ENCODE peak calls at places on chromosomes 16 and 17, in nine cellular contexts. J is fibroblast of lung; A is naive thymus-derived CD4-positive, alpha-beta T cell; C is uterus; S is psoas muscle; B is heart left ventricle; E is Panc1; L is thyroid gland; Z is neural progenitor cell. D is an unnamed sample.

GRCh38 chr17:80252871-80253270 is 7.8 kb upstream of the RNF213 start:
- DNase-seq in S (peak; percentile 54), E (no peak), Z (peak; percentile 70), A (peak; percentile 87), B (peak; percentile 48), C (no peak), J (peak; percentile 19), L (peak; percentile 72), D (peak; percentile 83)

GRCh38 chr17:48915459-48916282 is 7.5 kb downstream of the UBE2Z start:
- DNase-seq in B (no peak), C (no peak), E (no peak), S (peak; percentile 18), A (no peak), L (peak; percentile 17), Z (no peak), J (peak; percentile 84), D (peak; percentile 31)

GRCh38 chr17:43766413-43767052 is 7.9 kb upstream of the SOST start:
- DNase-seq in S (peak; percentile 64), C (peak; percentile 50), B (peak; percentile 66), L (peak; percentile 66), Z (peak; percentile 83), J (peak; percentile 28), E (no peak), A (peak; percentile 33), D (peak; percentile 71)

GRCh38 chr16:86637744-86638143 is 59.4 kb downstream of the FOXL1 start:
- DNase-seq in L (no peak), B (no peak), C (no peak), A (no peak), Z (no peak), S (no peak), J (no peak), E (no peak), D (no peak)

GRCh38 chr17:60743812-60744211 is 66.2 kb downstream of the BCAS3 start:
- DNase-seq in E (no peak), J (peak; percentile 86), Z (no peak), C (no peak), L (no peak), B (no peak), S (no peak), A (no peak), D (no peak)

GRCh38 chr16:1512174-1512573 is 19.0 kb downstream of the TELO2 start:
- DNase-seq in A (no peak), L (no peak), J (no peak), S (no peak), E (no peak), C (no peak), Z (no peak), B (no peak), D (no peak)

GRCh38 chr17:18344021-18344420 is 19.3 kb downstream of the SHMT1 start:
- DNase-seq in S (no peak), J (no peak), B (no peak), Z (no peak), L (no peak), C (no peak), A (no peak), E (no peak), D (no peak)

GRCh38 chr17:81222906-81223757 is at the start of gene CEP131:
- DNase-seq in B (peak; percentile 100), L (peak; percentile 99), A (peak; percentile 97), E (peak; percentile 77), Z (peak; percentile 99), C (peak; percentile 99), J (peak; percentile 97), S (peak; percentile 99), D (peak; percentile 99)

GRCh38 chr16:11768850-11769249 is 26.2 kb upstream of the TXNDC11 start:
- DNase-seq in J (no peak), A (no peak), E (no peak), S (no peak), B (no peak), Z (no peak), L (no peak), C (no peak), D (no peak)

GRCh38 chr16:86492267-86492960 is 17.9 kb upstream of the FOXF1 start:
- DNase-seq in Z (no peak), B (no peak), E (no peak), L (no peak), S (no peak), C (no peak), J (no peak), A (no peak), D (no peak)

GRCh38 chr16:53789159-53789558 is 85.2 kb downstream of the FTO start:
- DNase-seq in J (peak; percentile 95), A (no peak), E (no peak), C (no peak), B (no peak), L (no peak), Z (no peak), S (no peak), D (no peak)

GRCh38 chr17:18191071-18191667 is 7.5 kb downstream of the ALKBH5 start:
- DNase-seq in S (no peak), C (no peak), L (peak; percentile 94), E (no peak), B (peak; percentile 47), A (no peak), J (no peak), Z (no peak), D (peak; percentile 91)

GRCh38 chr17:19724501-19725420 is 8.4 kb upstream of the SLC47A2 start:
- DNase-seq in E (no peak), S (peak; percentile 75), Z (no peak), C (peak; percentile 46), B (peak; percentile 78), L (no peak), J (peak; percentile 9), A (peak; percentile 30), D (peak; percentile 70)

GRCh38 chr17:19727466-19728113 is 11.2 kb upstream of the SLC47A2 start:
- DNase-seq in Z (no peak), B (peak; percentile 71), C (peak; percentile 73), A (no peak), L (peak; percentile 56), J (peak; percentile 40), E (no peak), S (peak; percentile 68), D (no peak)

GRCh38 chr17:19725486-19725885 is 9.1 kb upstream of the SLC47A2 start:
- DNase-seq in C (no peak), J (no peak), L (no peak), B (no peak), Z (no peak), E (no peak), A (no peak), S (no peak), D (no peak)

GRCh38 chr17:19728114-19728495 is 11.7 kb upstream of the SLC47A2 start:
- DNase-seq in L (peak; percentile 98), E (no peak), A (no peak), J (peak; percentile 50), B (peak; percentile 95), S (peak; percentile 92), Z (no peak), C (peak; percentile 79), D (peak; percentile 88)

GRCh38 chr17:19726615-19727376 is 10.4 kb upstream of the SLC47A2 start:
- DNase-seq in L (no peak), B (no peak), C (no peak), J (no peak), A (no peak), S (no peak), Z (no peak), E (no peak), D (no peak)
- H3K4me1 ChIP-seq in L (peaks cover 49% of the 10 kb centered on the region), B (peaks cover 8% of the 10 kb centered on the region), C (peaks cover 5% of the 10 kb centered on the region), J (peaks cover 9% of the 10 kb centered on the region), A (peaks cover 12% of the 10 kb centered on the region), S (peaks cover 33% of the 10 kb centered on the region), Z (no peaks in the 10 kb centered on the region), E (no peaks in the 10 kb centered on the region), D (peaks cover 41% of the 10 kb centered on the region)

GRCh38 chr17:63552211-63552610 is 1.9 kb downstream of the DCAF7 start:
- DNase-seq in E (no peak), C (no peak), B (no peak), A (no peak), S (no peak), Z (no peak), J (peak; percentile 13), L (no peak), D (peak; percentile 3)
- H3K4me1 ChIP-seq in E (peaks cover 12% of the 10 kb centered on the region), C (peaks cover 12% of the 10 kb centered on the region), B (peaks cover 13% of the 10 kb centered on the region), A (peaks cover 18% of the 10 kb centered on the region), S (peaks cover 49% of the 10 kb centered on the region), Z (peaks cover 15% of the 10 kb centered on the region), J (peaks cover 8% of the 10 kb centered on the region), L (peaks cover 29% of the 10 kb centered on the region), D (peaks cover 72% of the 10 kb centered on the region)

GRCh38 chr17:7886227-7887037 is 2.2 kb upstream of the CHD3 start:
- DNase-seq in S (no peak), J (peak; percentile 22), A (peak; percentile 62), B (peak; percentile 36), C (peak; percentile 52), L (peak; percentile 45), Z (peak; percentile 59), E (no peak), D (peak; percentile 54)

GRCh38 chr17:7888184-7888920 is at the start of gene CHD3:
- DNase-seq in B (peak; percentile 40), Z (peak; percentile 31), A (peak; percentile 56), L (peak; percentile 54), E (no peak), C (no peak), J (no peak), S (no peak), D (peak; percentile 61)

GRCh38 chr17:7885357-7886226 is 3.0 kb upstream of the CHD3 start:
- DNase-seq in L (peak; percentile 66), Z (peak; percentile 84), B (peak; percentile 53), A (peak; percentile 17), J (peak; percentile 48), E (no peak), S (peak; percentile 40), C (peak; percentile 61), D (peak; percentile 39)

GRCh38 chr17:7887482-7888183 is 956 bp upstream of the CHD3 start:
- DNase-seq in E (peak; percentile 88), B (peak; percentile 95), J (peak; percentile 94), S (peak; percentile 90), A (peak; percentile 94), L (peak; percentile 98), C (peak; percentile 93), Z (peak; percentile 88), D (peak; percentile 95)

DNA sequence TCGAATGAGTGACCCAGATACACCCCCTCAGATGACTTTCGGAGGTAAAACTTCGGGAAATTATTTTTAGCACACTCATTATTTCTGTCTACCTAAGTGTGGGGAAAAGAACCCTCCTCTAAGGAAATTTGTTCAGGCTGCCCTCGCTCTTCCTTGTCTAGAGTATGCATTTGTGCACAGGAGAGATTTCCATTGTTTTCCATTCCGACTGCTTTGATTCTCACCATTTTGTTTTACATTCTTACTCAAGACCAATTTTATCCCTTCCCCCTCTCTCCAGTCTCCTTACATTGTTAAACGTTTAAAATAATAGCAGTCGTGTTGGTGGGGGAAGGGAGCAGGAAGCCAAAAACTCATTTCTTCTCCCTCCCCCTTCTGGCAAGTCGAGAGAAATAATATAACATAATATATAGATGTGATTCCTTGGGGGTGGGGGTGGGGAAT is 1.5 kb upstream of the CHD3 start:
- DNase-seq in A (no peak), Z (peak; percentile 8), B (no peak), C (no peak), J (no peak), S (no peak), L (no peak), E (no peak), D (no peak)
- H3K4me1 ChIP-seq in A (peaks cover 28% of the 10 kb centered on the region), Z (peaks cover 52% of the 10 kb centered on the region), B (peaks cover 38% of the 10 kb centered on the region), C (peaks cover 10% of the 10 kb centered on the region), J (peaks cover 12% of the 10 kb centered on the region), S (peaks cover 46% of the 10 kb centered on the region), L (peaks cover 47% of the 10 kb centered on the region), E (peaks cover 34% of the 10 kb centered on the region), D (peaks cover 31% of the 10 kb centered on the region)

DNA sequence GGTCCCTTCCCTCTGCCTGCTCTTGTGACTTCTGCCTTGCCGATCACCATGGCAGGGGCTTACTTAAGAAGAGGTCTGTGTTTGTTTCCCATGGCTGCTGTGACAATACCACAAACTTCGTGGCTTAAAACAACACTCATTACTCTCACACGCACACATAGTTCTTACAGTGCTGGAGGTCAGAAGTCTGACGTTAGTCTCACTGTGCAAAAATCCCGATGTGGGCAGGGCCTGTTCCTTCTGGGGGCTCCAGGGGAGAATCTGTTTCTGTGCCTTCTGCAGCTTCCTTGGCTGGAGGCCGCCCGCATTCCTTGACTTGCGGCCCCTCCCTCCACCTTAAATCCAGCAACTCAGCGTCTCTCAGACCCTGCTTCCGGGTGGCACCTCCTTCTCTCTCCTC is 249.2 kb upstream of the GSE1 start:
- DNase-seq in A (no peak), C (no peak), J (peak; percentile 97), E (no peak), Z (no peak), B (no peak), L (no peak), S (no peak), D (no peak)
- H3K4me1 ChIP-seq in A (no peaks in the 10 kb centered on the region), C (no peaks in the 10 kb centered on the region), J (peaks cover 14% of the 10 kb centered on the region), E (peaks cover 8% of the 10 kb centered on the region), Z (peaks cover 14% of the 10 kb centered on the region), B (peaks cover 6% of the 10 kb centered on the region), L (peaks cover 28% of the 10 kb centered on the region), S (peaks cover 24% of the 10 kb centered on the region), D (peaks cover 69% of the 10 kb centered on the region)